ENCODE peak calls at places on chromosomes 16 and 17, in nine cellular contexts. R is cardiac fibroblast, E is Caco-2, Q is epithelial cell of esophagus, M is Panc1, B is heart right ventricle, F is sigmoid colon, S is lung, V is heart left ventricle. A is an unnamed sample.

GRCh38 chr17:41415833-41416335 is 8.5 kb downstream of the KRT37 start:
- DNase-seq in R (peak), E (peak), Q (no peak), M (no peak), B (no peak), F (no peak), S (no peak), V (no peak), A (peak)

GRCh38 chr16:5966004-5966403 is 868.4 kb upstream of the EEF2KMT start:
- DNase-seq in R (no peak), E (no peak), Q (no peak), M (no peak), B (no peak), F (no peak), S (no peak), V (no peak), A (no peak)

GRCh38 chr17:41520821-41521521 is 2.3 kb upstream of the KRT15 start:
- DNase-seq in R (no peak), E (no peak), Q (no peak), M (no peak), B (no peak), F (no peak), S (no peak), V (no peak), A (no peak)

GRCh38 chr17:81200695-81201580 is 21.8 kb downstream of the CEP131 start:
- DNase-seq in R (peak), E (peak), Q (peak), M (peak), B (peak), F (no peak), S (peak), V (peak), A (no peak)

GRCh38 chr17:75271955-75272847 is 1.2 kb upstream of the MIF4GD start:
- DNase-seq in R (no peak), E (no peak), Q (no peak), M (no peak), B (no peak), F (peak), S (no peak), V (peak), A (no peak)

GRCh38 chr16:71482569-71482968 is 6.6 kb downstream of the ZNF19 start:
- DNase-seq in R (no peak), E (no peak), Q (no peak), M (no peak), B (no peak), F (no peak), S (no peak), V (no peak), A (no peak)

GRCh38 chr17:80030730-80031410 is 4.8 kb downstream of the TBC1D16 start:
- DNase-seq in R (no peak), E (no peak), Q (peak), M (no peak), B (no peak), F (no peak), S (peak), V (no peak), A (no peak)

GRCh38 chr17:2692781-2693135 is 18.8 kb downstream of the CLUH start:
- DNase-seq in R (no peak), E (no peak), Q (no peak), M (no peak), B (no peak), F (no peak), S (no peak), V (peak), A (no peak)

GRCh38 chr16:74698220-74698619 is 2.4 kb downstream of the MLKL start:
- DNase-seq in R (peak), E (no peak), Q (peak), M (no peak), B (no peak), F (no peak), S (no peak), V (no peak), A (no peak)

GRCh38 chr16:53773150-53773846 is 69.3 kb downstream of the FTO start:
- DNase-seq in R (peak), E (peak), Q (peak), M (no peak), B (peak), F (no peak), S (peak), V (peak), A (no peak)

GRCh38 chr16:27485126-27485525 is 64.6 kb downstream of the GTF3C1 start:
- DNase-seq in R (no peak), E (no peak), Q (no peak), M (no peak), B (no peak), F (no peak), S (no peak), V (no peak), A (no peak)

GRCh38 chr17:40556884-40557414 is 8.3 kb downstream of the CCR7 start:
- DNase-seq in R (no peak), E (no peak), Q (no peak), M (no peak), B (peak), F (no peak), S (peak), V (peak), A (no peak)

GRCh38 chr16:79690159-79690558 is 89.6 kb upstream of the MAF start:
- DNase-seq in R (no peak), E (no peak), Q (no peak), M (no peak), B (no peak), F (no peak), S (no peak), V (no peak), A (no peak)

GRCh38 chr17:30323262-30323894 is 10.5 kb downstream of the TMIGD1 start:
- DNase-seq in R (no peak), E (no peak), Q (peak), M (no peak), B (no peak), F (no peak), S (no peak), V (no peak), A (no peak)

GRCh38 chr16:74695450-74696422 is 4.9 kb downstream of the MLKL start:
- DNase-seq in R (peak), E (peak), Q (peak), M (peak), B (peak), F (peak), S (peak), V (peak), A (peak)

GRCh38 chr17:38451840-38452529 is 23.7 kb downstream of the ARHGAP23 start:
- DNase-seq in R (peak), E (no peak), Q (peak), M (no peak), B (peak), F (no peak), S (no peak), V (peak), A (no peak)

GRCh38 chr16:22186517-22186916 is 19.6 kb upstream of the EEF2K start:
- DNase-seq in R (no peak), E (no peak), Q (no peak), M (no peak), B (no peak), F (no peak), S (no peak), V (no peak), A (no peak)

GRCh38 chr17:77535435-77535834 is 394.7 kb downstream of the SEC14L1 start:
- DNase-seq in R (no peak), E (no peak), Q (no peak), M (no peak), B (no peak), F (peak), S (no peak), V (no peak), A (peak)

GRCh38 chr16:56990407-56991286 is 1.3 kb downstream of the NLRC5 start:
- DNase-seq in R (no peak), E (no peak), Q (no peak), M (no peak), B (no peak), F (peak), S (no peak), V (no peak), A (no peak)

GRCh38 chr16:695355-696089 is 5.3 kb upstream of the WDR24 start:
- DNase-seq in R (no peak), E (peak), Q (peak), M (no peak), B (no peak), F (no peak), S (no peak), V (no peak), A (no peak)

GRCh38 chr17:5877948-5878347 is 192.2 kb upstream of the WSCD1 start:
- DNase-seq in R (no peak), E (no peak), Q (no peak), M (no peak), B (peak), F (no peak), S (no peak), V (peak), A (peak)

GRCh38 chr17:61384384-61385090 is 15.1 kb upstream of the TBX2 start:
- DNase-seq in R (no peak), E (no peak), Q (no peak), M (no peak), B (no peak), F (no peak), S (no peak), V (no peak), A (no peak)

GRCh38 chr17:48194097-48194550 is 86.6 kb downstream of the SNX11 start:
- DNase-seq in R (no peak), E (peak), Q (no peak), M (no peak), B (no peak), F (no peak), S (no peak), V (no peak), A (no peak)

GRCh38 chr17:5000237-5000639 is 2.5 kb downstream of the KIF1C start:
- DNase-seq in R (peak), E (no peak), Q (no peak), M (no peak), B (peak), F (peak), S (peak), V (peak), A (peak)

GRCh38 chr16:66265556-66266133 is 100.8 kb upstream of the CDH5 start:
- DNase-seq in R (no peak), E (no peak), Q (no peak), M (no peak), B (no peak), F (peak), S (no peak), V (no peak), A (no peak)

GRCh38 chr16:78605548-78606097 is 506.2 kb downstream of the WWOX start:
- DNase-seq in R (no peak), E (no peak), Q (no peak), M (no peak), B (peak), F (no peak), S (no peak), V (no peak), A (no peak)

GRCh38 chr17:19752216-19753048 is 4.3 kb upstream of the ALDH3A1 start:
- DNase-seq in R (no peak), E (no peak), Q (peak), M (no peak), B (no peak), F (peak), S (no peak), V (no peak), A (no peak)

GRCh38 chr17:66549312-66549705 is 246.9 kb downstream of the PRKCA start:
- DNase-seq in R (peak), E (no peak), Q (no peak), M (no peak), B (no peak), F (no peak), S (no peak), V (no peak), A (no peak)

GRCh38 chr17:4301066-4301465 is 37.3 kb upstream of the ANKFY1 start:
- DNase-seq in R (no peak), E (no peak), Q (no peak), M (no peak), B (no peak), F (no peak), S (no peak), V (peak), A (no peak)

GRCh38 chr17:78040561-78041400 is 82.3 kb downstream of the TNRC6C start:
- DNase-seq in R (peak), E (peak), Q (peak), M (no peak), B (peak), F (peak), S (peak), V (peak), A (peak)

GRCh38 chr17:72338304-72338703 is 217.5 kb downstream of the SOX9 start:
- DNase-seq in R (no peak), E (no peak), Q (no peak), M (no peak), B (no peak), F (no peak), S (no peak), V (no peak), A (no peak)

GRCh38 chr17:41717408-41718286 is 5.5 kb downstream of the GAST start:
- DNase-seq in R (peak), E (no peak), Q (peak), M (no peak), B (no peak), F (no peak), S (no peak), V (no peak), A (no peak)

GRCh38 chr16:19168173-19169080 is at the start of gene SYT17:
- DNase-seq in R (no peak), E (peak), Q (no peak), M (no peak), B (peak), F (no peak), S (peak), V (peak), A (no peak)

GRCh38 chr17:80855968-80856862 is 135.4 kb upstream of the CHMP6 start:
- DNase-seq in R (peak), E (peak), Q (peak), M (peak), B (peak), F (peak), S (no peak), V (no peak), A (peak)

GRCh38 chr17:79987187-79987889 is 48.3 kb downstream of the TBC1D16 start:
- DNase-seq in R (no peak), E (no peak), Q (peak), M (no peak), B (no peak), F (peak), S (no peak), V (no peak), A (no peak)

GRCh38 chr17:6547336-6547735 is 9.0 kb downstream of the PITPNM3 start:
- DNase-seq in R (no peak), E (no peak), Q (no peak), M (no peak), B (no peak), F (no peak), S (no peak), V (no peak), A (no peak)

GRCh38 chr17:50832267-50833227 is 2.8 kb upstream of the WFIKKN2 start:
- DNase-seq in R (no peak), E (no peak), Q (no peak), M (no peak), B (no peak), F (peak), S (no peak), V (no peak), A (peak)

GRCh38 chr17:74404218-74404617 is 27.7 kb upstream of the GPRC5C start:
- DNase-seq in R (no peak), E (no peak), Q (no peak), M (no peak), B (no peak), F (no peak), S (no peak), V (no peak), A (no peak)

GRCh38 chr17:16584273-16584995 is 15.4 kb upstream of the ZNF287 start:
- DNase-seq in R (peak), E (peak), Q (peak), M (peak), B (peak), F (peak), S (peak), V (peak), A (peak)

GRCh38 chr16:84183911-84184310 is 2.9 kb downstream of the TAF1C start:
- DNase-seq in R (no peak), E (no peak), Q (peak), M (no peak), B (no peak), F (no peak), S (no peak), V (no peak), A (no peak)
- TF ChIP-seq CTCF in R (peak), E (no peak), Q (peak), M (peak), B (peak), F (no peak), S (no peak), V (no peak), A (peak)

GRCh38 chr17:979539-980405 is at the start of gene NXN:
- DNase-seq in R (peak), E (peak), Q (peak), M (no peak), B (peak), F (peak), S (peak), V (peak), A (peak)

GRCh38 chr17:978110-979093 is 1.2 kb downstream of the NXN start:
- DNase-seq in R (peak), E (peak), Q (peak), M (no peak), B (peak), F (peak), S (no peak), V (peak), A (no peak)

GRCh38 chr17:981292-981658 is 1.7 kb upstream of the NXN start:
- DNase-seq in R (no peak), E (no peak), Q (no peak), M (no peak), B (no peak), F (no peak), S (no peak), V (no peak), A (no peak)

GRCh38 chr17:979211-979538 is 401 bp downstream of the NXN start:
- DNase-seq in R (no peak), E (no peak), Q (no peak), M (no peak), B (no peak), F (peak), S (no peak), V (no peak), A (peak)

GRCh38 chr17:980406-981291 is 1.1 kb upstream of the NXN start:
- DNase-seq in R (peak), E (peak), Q (peak), M (peak), B (peak), F (peak), S (peak), V (peak), A (peak)
- H3K4me3 ChIP-seq in R (peak), E (peak), Q (peak), M (peak), B (peak), F (peak), S (no peak), V (peak), A (peak)

DNA sequence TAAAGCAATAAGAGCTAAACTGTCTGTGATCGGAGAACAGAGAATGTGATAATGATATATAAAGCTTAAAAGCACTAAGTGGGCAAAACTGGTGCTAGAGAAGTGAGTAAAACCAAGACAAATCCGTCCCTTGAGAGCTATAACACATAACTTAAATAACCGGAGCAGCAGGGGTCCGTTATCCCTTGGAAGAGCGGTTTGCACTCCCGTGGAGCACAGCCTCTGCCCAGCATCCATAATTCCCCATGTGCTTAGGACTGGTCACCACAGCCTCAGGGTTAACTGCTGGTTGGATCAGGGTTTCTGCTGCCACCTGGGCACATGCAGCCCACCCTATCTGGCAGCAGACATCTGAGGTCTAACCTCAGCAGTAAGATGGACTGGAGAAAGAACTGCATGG is 489.1 kb downstream of the NPIPA7 start:
- DNase-seq in R (no peak), E (no peak), Q (no peak), M (no peak), B (no peak), F (no peak), S (no peak), V (no peak), A (no peak)
- TF ChIP-seq CTCF in R (no peak), E (no peak), Q (no peak), M (no peak), B (no peak), F (no peak), S (no peak), V (no peak), A (no peak)

DNA sequence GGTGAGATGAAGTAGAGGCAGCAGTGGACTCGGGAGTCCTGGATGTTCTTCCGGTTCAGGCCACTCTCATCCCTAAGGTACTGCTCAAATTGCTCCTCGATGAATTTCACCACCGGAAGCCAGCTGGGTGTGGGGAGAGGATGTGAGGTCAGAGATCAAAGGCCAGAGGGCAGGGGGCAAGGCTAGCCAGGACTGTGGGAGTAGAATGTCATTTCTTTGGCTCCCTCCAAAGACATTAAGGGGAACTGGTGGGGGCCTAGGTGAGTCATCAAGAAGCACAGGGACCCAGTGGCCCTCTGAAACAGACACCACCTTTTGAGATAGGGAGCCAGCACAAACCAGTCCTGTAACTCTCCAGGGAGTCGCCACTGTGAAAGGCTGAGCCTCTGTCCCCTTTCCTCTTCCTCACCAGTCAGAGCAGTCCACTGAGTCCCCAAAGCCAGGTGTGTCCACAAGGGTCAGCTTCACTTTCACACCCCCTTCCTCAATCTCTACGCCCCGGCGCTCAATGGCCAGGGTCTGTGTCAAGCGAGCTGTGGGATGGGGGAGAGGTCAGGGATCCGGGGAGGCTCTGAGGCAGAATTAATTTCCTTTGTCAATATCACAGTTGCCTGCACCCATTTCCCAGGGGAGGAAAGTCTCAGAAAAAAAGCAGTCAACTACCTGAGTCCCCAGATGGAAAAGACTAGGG is 865 bp downstream of the SEPTIN1 start:
- DNase-seq in R (no peak), E (no peak), Q (no peak), M (no peak), B (no peak), F (no peak), S (no peak), V (no peak), A (no peak)
- H3K4me3 ChIP-seq in R (no peak), E (no peak), Q (no peak), M (no peak), B (no peak), F (no peak), S (no peak), V (no peak), A (no peak)

DNA sequence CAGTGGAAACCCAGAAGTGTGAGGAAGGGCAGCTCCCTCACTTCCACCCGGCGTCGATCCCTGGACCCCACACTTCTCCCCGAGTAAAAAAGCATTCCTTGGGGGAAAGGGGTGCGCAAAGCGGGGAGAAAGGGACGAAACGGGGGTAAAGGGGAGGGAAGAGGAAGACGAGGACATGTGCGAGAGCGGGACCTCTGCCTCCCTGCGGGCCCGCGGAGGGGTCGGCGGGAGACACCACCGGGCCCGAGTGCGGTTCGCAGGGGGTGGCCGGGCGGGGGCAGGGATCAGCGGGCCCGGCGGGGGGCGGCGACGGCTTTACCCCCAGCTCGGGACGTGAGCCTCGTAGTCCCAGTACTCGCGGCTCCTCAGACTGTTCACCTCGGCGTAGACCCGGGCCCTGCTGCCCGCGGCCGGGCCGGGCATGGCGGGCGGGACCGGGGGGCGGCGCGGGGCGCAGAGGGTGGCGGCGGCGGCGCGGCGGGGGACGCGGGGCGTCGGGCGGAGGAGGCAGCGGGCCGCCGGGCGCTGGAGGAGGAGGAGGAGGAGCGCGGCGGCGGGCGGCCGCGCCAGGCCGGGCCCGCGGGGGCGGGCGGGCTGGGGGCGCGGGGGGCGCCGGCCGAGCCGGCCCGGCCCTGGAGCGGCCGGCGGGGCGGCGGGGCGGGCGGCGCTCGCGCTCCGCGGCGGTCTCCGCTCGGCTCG is 443 bp downstream of the CSNK2A2 start:
- DNase-seq in R (no peak), E (peak), Q (no peak), M (no peak), B (no peak), F (no peak), S (no peak), V (no peak), A (no peak)
- TF ChIP-seq CTCF in R (no peak), E (no peak), Q (no peak), M (no peak), B (no peak), F (no peak), S (no peak), V (no peak), A (no peak)

GRCh38 chr17:42853968-42854790 is 3.2 kb downstream of the AOC3 start:
- DNase-seq in R (no peak), E (no peak), Q (no peak), M (no peak), B (no peak), F (peak), S (no peak), V (no peak), A (peak)
- H3K4me3 ChIP-seq in R (no peak), E (no peak), Q (no peak), M (no peak), B (peak), F (peak), S (peak), V (peak), A (peak)

A was measured in tibial artery.